ENCODE peak calls at places on chromosomes 7 and 10, in six cellular contexts. K is K562, C is upper lobe of left lung, V is sigmoid colon, S is H54, Y is heart left ventricle. I is an unnamed sample.

GRCh38 chr7:37833107-37833817 is 15.1 kb upstream of the NME8 start:
- DNase-seq in K (peak; percentile 51), C (no peak), V (peak; percentile 66), S (peak; percentile 44), Y (peak; percentile 20), I (peak; percentile 81)

GRCh38 chr7:27961255-27961654 is 219.3 kb downstream of the JAZF1 start:
- DNase-seq in K (no peak), C (no peak), V (no peak), S (peak; percentile 92), Y (no peak), I (no peak)

GRCh38 chr7:12052211-12052610 is 158.9 kb upstream of the TMEM106B start:
- DNase-seq in K (no peak), C (no peak), V (no peak), S (no peak), Y (no peak), I (no peak)

GRCh38 chr7:44894881-44895600 is 9.7 kb upstream of the PURB start:
- DNase-seq in K (no peak), C (no peak), V (no peak), S (no peak), Y (no peak), I (no peak)

GRCh38 chr7:138186951-138187351 is 110.7 kb downstream of the AKR1D1 start:
- DNase-seq in K (no peak), C (no peak), V (no peak), S (peak; percentile 23), Y (peak; percentile 8), I (no peak)

GRCh38 chr7:100091411-100092181 is 2.8 kb downstream of the COPS6 start:
- DNase-seq in K (peak; percentile 47), C (no peak), V (no peak), S (no peak), Y (no peak), I (peak; percentile 52)

GRCh38 chr7:114554781-114555537 is 140.3 kb downstream of the FOXP2 start:
- DNase-seq in K (no peak), C (no peak), V (no peak), S (peak; percentile 14), Y (no peak), I (no peak)

GRCh38 chr10:75853085-75853484 is 421.7 kb downstream of the LRMDA start:
- DNase-seq in K (peak; percentile 12), C (no peak), V (no peak), S (no peak), Y (no peak), I (no peak)

GRCh38 chr10:15141136-15142067 is 27.1 kb downstream of the NMT2 start:
- DNase-seq in K (no peak), C (no peak), V (no peak), S (no peak), Y (no peak), I (peak; percentile 45)

GRCh38 chr7:22895491-22895890 is 72.8 kb upstream of the TOMM7 start:
- DNase-seq in K (no peak), C (no peak), V (no peak), S (no peak), Y (no peak), I (no peak)

GRCh38 chr7:44211126-44211675 is 10.4 kb downstream of the YKT6 start:
- DNase-seq in K (no peak), C (peak; percentile 37), V (peak; percentile 36), S (no peak), Y (no peak), I (no peak)

GRCh38 chr7:45103958-45104843 is 7.3 kb downstream of the TBRG4 start:
- DNase-seq in K (no peak), C (no peak), V (no peak), S (no peak), Y (no peak), I (no peak)

GRCh38 chr7:94295805-94296204 is 98.9 kb upstream of the COL1A2 start:
- DNase-seq in K (no peak), C (no peak), V (no peak), S (no peak), Y (no peak), I (no peak)

GRCh38 chr10:104638861-104639594 is 2.1 kb upstream of the SORCS3 start:
- DNase-seq in K (peak; percentile 21), C (peak; percentile 63), V (no peak), S (no peak), Y (no peak), I (peak; percentile 4)

GRCh38 chr7:92766461-92767003 is 69.8 kb downstream of the CDK6 start:
- DNase-seq in K (no peak), C (no peak), V (no peak), S (no peak), Y (no peak), I (no peak)

GRCh38 chr10:11740907-11741306 is 1.3 kb upstream of the ECHDC3 start:
- DNase-seq in K (no peak), C (no peak), V (no peak), S (no peak), Y (no peak), I (no peak)

GRCh38 chr10:68171539-68172080 is 60.3 kb downstream of the ATOH7 start:
- DNase-seq in K (no peak), C (no peak), V (no peak), S (no peak), Y (no peak), I (no peak)

GRCh38 chr10:46556515-46557318 is at the start of gene GPRIN2:
- DNase-seq in K (no peak), C (peak; percentile 94), V (peak; percentile 72), S (no peak), Y (peak; percentile 10), I (no peak)

GRCh38 chr7:139999516-139999915 is 63.2 kb downstream of the PARP12 start:
- DNase-seq in K (no peak), C (no peak), V (no peak), S (no peak), Y (no peak), I (no peak)

GRCh38 chr10:60172363-60172990 is 217.2 kb downstream of the ANK3 start:
- DNase-seq in K (no peak), C (no peak), V (no peak), S (no peak), Y (no peak), I (no peak)

GRCh38 chr10:102714621-102715455 is at the start of gene SFXN2:
- DNase-seq in K (no peak), C (peak; percentile 89), V (no peak), S (no peak), Y (no peak), I (peak; percentile 70)
- TF ChIP-seq POLR2A in K (peak; percentile 80), C (no peak), V (no peak), S (peak; percentile 29), Y (no peak), I (peak; percentile 74)

GRCh38 chr7:128852537-128853254 is 10.0 kb upstream of the ATP6V1F start:
- DNase-seq in K (no peak), C (peak; percentile 76), V (no peak), S (no peak), Y (no peak), I (no peak)
- TF ChIP-seq POLR2A in K (no peak), C (no peak), V (no peak), S (no peak), Y (no peak), I (no peak)

DNA sequence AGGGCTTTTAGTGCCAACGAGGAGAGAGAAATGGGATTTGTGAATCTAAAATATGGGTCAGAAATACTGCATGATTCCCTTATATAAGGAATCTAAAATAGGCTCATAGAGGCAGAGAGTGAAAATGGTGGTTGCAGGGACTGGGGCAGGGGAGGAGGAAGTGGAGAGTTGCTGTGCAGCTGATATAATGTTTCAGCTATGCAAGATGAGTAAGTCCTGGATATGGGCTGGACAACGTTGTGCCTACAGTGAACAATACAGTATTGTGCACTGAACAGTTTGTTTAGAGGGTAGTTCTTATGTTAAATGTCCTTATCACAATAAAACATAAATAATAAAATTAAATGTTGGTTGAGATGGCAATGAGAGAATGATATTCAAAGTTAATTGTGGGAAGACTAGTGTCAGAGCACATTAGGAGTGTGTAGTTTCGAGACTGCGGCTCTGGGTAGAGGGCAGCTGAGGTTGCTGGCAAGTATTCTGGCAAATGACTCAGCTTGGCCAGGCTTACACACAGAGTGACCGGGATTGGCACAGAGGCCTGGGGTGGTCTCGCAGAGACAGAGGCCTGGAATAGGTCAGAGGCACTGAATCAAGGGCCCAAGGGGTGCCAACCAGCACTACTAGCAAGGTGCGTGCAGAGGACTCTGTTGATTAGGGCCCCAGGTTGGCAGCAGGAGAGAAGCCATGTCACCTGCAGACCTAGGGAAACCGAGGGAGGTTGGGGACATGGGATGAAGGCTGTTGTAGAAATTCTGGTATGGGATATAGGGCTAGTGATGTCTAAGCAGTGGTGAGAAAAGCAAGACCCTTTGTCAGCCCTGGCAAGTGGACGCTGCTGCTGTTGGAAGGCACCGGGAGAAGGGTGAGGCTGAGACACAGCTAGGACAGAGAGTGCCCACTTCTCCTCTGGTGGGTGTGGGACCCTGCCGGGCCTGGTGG is 2.8 kb upstream of the DEPP1 start:
- DNase-seq in K (no peak), C (no peak), V (peak; percentile 83), S (peak; percentile 73), Y (peak; percentile 69), I (no peak)
- TF ChIP-seq POLR2A in K (no peak), C (no peak), V (no peak), S (peak; percentile 1), Y (no peak), I (no peak)

GRCh38 chr10:83917519-83918506 is 221.5 kb upstream of the GHITM start:
- DNase-seq in K (peak; percentile 26), C (no peak), V (peak; percentile 72), S (no peak), Y (no peak), I (no peak)
- TF ChIP-seq POLR2A in K (no peak), C (no peak), V (no peak), S (no peak), Y (no peak), I (no peak)

DNA sequence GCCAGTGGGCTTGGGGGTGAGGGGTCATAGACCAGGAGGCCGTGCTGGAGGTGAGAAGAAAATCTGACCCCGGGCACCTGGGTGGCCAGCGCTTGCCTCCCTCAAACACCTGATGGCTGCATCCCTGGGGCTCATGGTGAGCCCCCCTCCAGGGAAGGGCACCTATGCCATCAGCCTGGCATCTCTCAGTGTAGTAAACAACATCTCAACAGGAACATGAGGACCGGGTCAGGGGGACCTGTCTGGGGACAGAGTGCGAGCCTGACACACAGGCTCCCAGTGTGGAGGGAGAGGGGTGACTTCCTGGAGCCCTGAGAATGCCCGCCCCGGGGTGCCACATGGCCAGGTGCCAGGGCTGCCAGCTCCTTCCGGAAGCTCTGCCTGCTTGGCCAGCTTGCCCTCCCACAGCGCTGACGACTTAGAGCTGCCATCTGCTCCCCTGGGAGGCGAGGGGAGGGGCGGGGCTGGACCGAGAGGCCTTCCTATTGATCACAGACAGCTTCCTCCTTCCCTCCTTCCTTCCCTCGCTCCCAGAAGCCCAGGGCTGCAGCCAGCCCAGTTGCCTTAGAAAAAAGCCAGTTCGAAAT is 12.3 kb downstream of the STX1A start:
- DNase-seq in K (no peak), C (peak; percentile 88), V (no peak), S (peak; percentile 91), Y (no peak), I (no peak)
- TF ChIP-seq POLR2A in K (no peak), C (no peak), V (no peak), S (peak; percentile 23), Y (no peak), I (no peak)

GRCh38 chr10:88386878-88387773 is 196.0 kb downstream of the RNLS start:
- DNase-seq in K (no peak), C (no peak), V (peak; percentile 61), S (peak; percentile 25), Y (peak; percentile 51), I (peak; percentile 24)
- TF ChIP-seq POLR2A in K (no peak), C (no peak), V (no peak), S (no peak), Y (no peak), I (no peak)

DNA sequence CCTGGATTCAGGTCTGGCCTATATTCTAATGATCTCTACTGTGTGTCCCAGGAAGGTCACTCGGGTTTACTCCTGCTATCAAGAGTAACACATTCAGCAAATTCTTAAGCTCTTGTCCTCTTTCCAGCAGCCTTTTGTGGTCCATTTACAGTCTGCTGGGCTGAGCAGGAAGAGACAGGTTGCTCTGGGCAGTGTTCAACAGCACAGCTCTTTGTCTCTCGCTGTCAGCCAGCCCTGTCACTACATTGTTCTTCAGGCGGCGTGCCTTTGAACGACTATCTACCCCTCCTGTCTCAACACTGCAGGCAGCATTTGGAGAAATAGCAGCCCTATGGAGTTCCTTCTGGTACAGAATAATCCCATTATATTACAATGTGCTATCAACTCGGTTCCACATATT is 192.2 kb upstream of the TBX20 start:
- DNase-seq in K (no peak), C (no peak), V (no peak), S (no peak), Y (peak; percentile 30), I (no peak)
- TF ChIP-seq POLR2A in K (no peak), C (no peak), V (no peak), S (no peak), Y (no peak), I (no peak)

I was measured in erythroblast.